ENCODE peak calls at places on chromosomes 7 and 10, in ten cellular contexts. D, L, O, K, R, X, G, I, U and T are unnamed samples.

GRCh38 chr7:150685219-150686029 is at the start of gene GIMAP2:
- DNase-seq in D (no peak), X (no peak), R (peak), K (peak), L (no peak), G (peak), O (no peak), U (no peak), I (peak), T (no peak)

GRCh38 chr10:72297281-72297967 is 23.7 kb downstream of the DDIT4 start:
- DNase-seq in I (peak), G (peak), K (peak), D (peak), L (no peak), X (peak), R (peak), O (peak), U (no peak), T (no peak)

GRCh38 chr10:125407000-125407502 is 246.7 kb upstream of the CTBP2 start:
- DNase-seq in U (no peak), R (no peak), L (no peak), K (no peak), D (no peak), I (peak), G (no peak), X (peak), O (no peak), T (no peak)

GRCh38 chr10:14952851-14953451 is 945 bp downstream of the DCLRE1C start:
- DNase-seq in R (no peak), O (no peak), U (no peak), D (no peak), L (no peak), K (peak), X (peak), I (no peak), G (no peak), T (no peak)

GRCh38 chr7:27137603-27138410 is 5.7 kb downstream of the HOXA5 start:
- DNase-seq in L (no peak), I (peak), G (no peak), K (no peak), O (no peak), R (peak), D (no peak), X (peak), U (no peak), T (no peak)

GRCh38 chr10:77230194-77230593 is 407.4 kb downstream of the KCNMA1 start:
- DNase-seq in K (no peak), D (no peak), I (peak), O (no peak), L (no peak), U (no peak), X (peak), R (no peak), G (no peak), T (no peak)

GRCh38 chr7:105399043-105399725 is 10.5 kb upstream of the SRPK2 start:
- DNase-seq in O (no peak), G (no peak), X (peak), U (no peak), L (no peak), D (no peak), R (no peak), I (no peak), K (peak), T (no peak)

GRCh38 chr7:146375155-146375554 is 258.6 kb downstream of the CNTNAP2 start:
- DNase-seq in D (no peak), O (no peak), R (no peak), U (no peak), X (no peak), G (no peak), L (no peak), K (no peak), I (no peak), T (no peak)

GRCh38 chr10:97292862-97293198 is 393 bp upstream of the ARHGAP19 start:
- DNase-seq in L (no peak), U (no peak), R (no peak), I (no peak), K (no peak), D (no peak), X (no peak), G (no peak), O (no peak), T (no peak)

GRCh38 chr7:74269757-74270277 is 15.6 kb upstream of the RFC2 start:
- DNase-seq in U (peak), L (peak), G (peak), O (peak), I (peak), R (peak), X (peak), D (peak), K (peak), T (peak)

GRCh38 chr10:43187213-43187612 is 49.0 kb downstream of the CSGALNACT2 start:
- DNase-seq in L (no peak), R (no peak), D (no peak), O (no peak), G (no peak), U (no peak), X (no peak), K (no peak), I (no peak), T (no peak)

GRCh38 chr10:99536400-99537254 is 3.9 kb downstream of the NKX2-3 start:
- DNase-seq in G (no peak), O (no peak), K (no peak), I (no peak), X (no peak), U (no peak), D (no peak), R (no peak), L (no peak), T (no peak)

GRCh38 chr7:134996097-134996550 is 9.8 kb downstream of the AGBL3 start:
- DNase-seq in U (no peak), R (no peak), O (no peak), D (no peak), I (no peak), L (no peak), G (peak), K (no peak), X (peak), T (no peak)

GRCh38 chr10:35097510-35097909 is 7.4 kb upstream of the CUL2 start:
- DNase-seq in I (no peak), U (no peak), X (no peak), K (no peak), R (no peak), O (no peak), D (no peak), L (no peak), G (no peak), T (no peak)

GRCh38 chr10:51092402-51092801 is 18.1 kb downstream of the PRKG1 start:
- DNase-seq in K (no peak), I (no peak), R (peak), D (no peak), O (no peak), U (no peak), X (peak), L (no peak), G (no peak), T (no peak)

GRCh38 chr10:78178940-78179339 is 145.3 kb downstream of the RPS24 start:
- DNase-seq in I (peak), D (no peak), K (no peak), G (no peak), L (no peak), X (peak), O (no peak), U (no peak), R (no peak), T (no peak)

GRCh38 chr10:79202188-79203013 is 133.6 kb downstream of the ZMIZ1 start:
- DNase-seq in U (no peak), X (peak), K (peak), O (no peak), G (peak), D (peak), I (no peak), L (no peak), R (no peak), T (no peak)

GRCh38 chr10:6202684-6203330 is at the start of gene PFKFB3:
- DNase-seq in K (peak), X (peak), G (peak), L (peak), D (peak), O (peak), U (peak), R (peak), I (peak), T (peak)

GRCh38 chr7:152014722-152015121 is 10.8 kb upstream of the GALNT11 start:
- DNase-seq in X (no peak), G (no peak), D (no peak), U (no peak), O (no peak), I (no peak), K (no peak), R (no peak), L (no peak), T (no peak)

GRCh38 chr10:5648494-5649457 is 17.6 kb downstream of the ASB13 start:
- DNase-seq in K (no peak), R (no peak), X (no peak), O (peak), G (no peak), D (no peak), L (no peak), I (no peak), U (no peak), T (no peak)

GRCh38 chr10:123583639-123584418 is 82.3 kb upstream of the GPR26 start:
- DNase-seq in I (peak), U (peak), L (no peak), O (peak), D (no peak), G (peak), X (peak), R (peak), K (no peak), T (peak)

GRCh38 chr10:110791541-110792073 is 80.1 kb upstream of the PDCD4 start:
- DNase-seq in D (no peak), L (no peak), X (no peak), G (no peak), I (no peak), U (no peak), R (no peak), K (no peak), O (no peak), T (no peak)

GRCh38 chr7:67913604-67914003 is 917.0 kb downstream of the TYW1 start:
- DNase-seq in X (no peak), K (no peak), L (no peak), D (no peak), U (no peak), I (no peak), O (no peak), G (no peak), R (no peak), T (no peak)

GRCh38 chr7:130162196-130162595 is 43.0 kb downstream of the TMEM209 start:
- DNase-seq in K (no peak), U (no peak), O (no peak), G (no peak), R (no peak), I (no peak), X (no peak), D (no peak), L (no peak), T (no peak)

GRCh38 chr10:124688889-124689670 is 55.1 kb downstream of the FAM53B start:
- DNase-seq in X (no peak), R (no peak), K (no peak), O (no peak), D (no peak), L (no peak), U (no peak), I (peak), G (peak), T (no peak)

GRCh38 chr10:16049050-16049449 is 188.7 kb upstream of the MINDY3 start:
- DNase-seq in D (no peak), G (no peak), L (no peak), K (no peak), R (no peak), X (no peak), I (no peak), O (no peak), U (no peak), T (no peak)
- TF ChIP-seq CTCF in D (no peak), G (no peak), L (no peak), K (peak), R (no peak), X (no peak), I (no peak), O (no peak), U (peak), T (no peak)

GRCh38 chr10:61664985-61665384 is 2.3 kb downstream of the CABCOCO1 start:
- DNase-seq in U (no peak), G (no peak), X (no peak), L (no peak), O (no peak), D (no peak), R (no peak), K (no peak), I (no peak), T (no peak)

GRCh38 chr10:61669849-61670248 is 7.1 kb downstream of the CABCOCO1 start:
- DNase-seq in U (no peak), I (no peak), K (no peak), X (no peak), R (no peak), L (no peak), O (no peak), G (no peak), D (no peak), T (no peak)

GRCh38 chr10:61673360-61673759 is 10.6 kb downstream of the CABCOCO1 start:
- DNase-seq in U (no peak), D (no peak), L (no peak), I (no peak), R (no peak), X (no peak), K (no peak), G (no peak), O (no peak), T (no peak)

GRCh38 chr10:61663466-61663865 is 737 bp downstream of the CABCOCO1 start:
- DNase-seq in L (no peak), R (no peak), U (no peak), K (no peak), X (no peak), G (no peak), I (no peak), D (no peak), O (no peak), T (no peak)

DNA sequence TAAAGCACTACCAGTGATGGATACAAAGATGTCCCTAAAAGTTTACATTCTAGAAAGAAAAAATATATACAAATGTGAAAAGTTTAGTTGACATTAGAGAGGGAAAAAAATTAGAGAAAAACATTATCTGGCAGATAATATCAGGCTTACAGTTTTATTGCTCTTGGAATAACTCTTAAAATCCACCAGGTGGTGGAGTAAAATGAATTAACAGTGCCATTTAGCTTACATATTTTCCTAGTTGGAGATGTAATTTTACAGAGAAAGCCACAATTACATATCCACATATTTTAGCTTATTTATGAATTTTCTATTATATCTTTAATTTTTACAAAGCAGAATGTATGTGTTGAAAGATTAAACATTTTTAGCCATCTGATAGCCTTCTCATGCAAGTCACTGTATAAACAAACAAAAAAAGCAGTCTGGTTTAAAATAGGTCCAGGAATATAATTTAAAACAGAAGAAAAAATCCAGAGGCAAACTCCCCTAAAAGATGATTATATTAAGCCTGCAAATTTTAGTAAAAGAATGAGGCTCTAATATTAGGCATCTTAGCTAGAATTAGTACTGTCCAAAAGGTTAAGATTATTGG is 6.5 kb downstream of the CABCOCO1 start:
- DNase-seq in D (no peak), L (no peak), K (no peak), G (no peak), X (peak), R (no peak), U (no peak), I (no peak), O (no peak), T (no peak)
- TF ChIP-seq CTCF in D (no peak), L (peak), K (peak), G (no peak), X (no peak), R (no peak), U (no peak), I (no peak), O (no peak), T (no peak)

GRCh38 chr7:3300651-3301471 is at the start of gene SDK1:
- DNase-seq in I (peak), U (peak), G (peak), D (peak), R (peak), K (peak), L (peak), X (peak), O (peak), T (peak)
- TF ChIP-seq CTCF in I (peak), U (peak), G (peak), D (no peak), R (peak), K (peak), L (peak), X (peak), O (peak), T (peak)

GRCh38 chr7:54664235-54665228 is 94.5 kb downstream of the SEC61G start:
- DNase-seq in R (peak), G (peak), I (peak), O (peak), U (peak), K (peak), L (peak), X (peak), D (no peak), T (peak)
- TF ChIP-seq CTCF in R (peak), G (peak), I (peak), O (no peak), U (peak), K (peak), L (peak), X (peak), D (no peak), T (peak)

DNA sequence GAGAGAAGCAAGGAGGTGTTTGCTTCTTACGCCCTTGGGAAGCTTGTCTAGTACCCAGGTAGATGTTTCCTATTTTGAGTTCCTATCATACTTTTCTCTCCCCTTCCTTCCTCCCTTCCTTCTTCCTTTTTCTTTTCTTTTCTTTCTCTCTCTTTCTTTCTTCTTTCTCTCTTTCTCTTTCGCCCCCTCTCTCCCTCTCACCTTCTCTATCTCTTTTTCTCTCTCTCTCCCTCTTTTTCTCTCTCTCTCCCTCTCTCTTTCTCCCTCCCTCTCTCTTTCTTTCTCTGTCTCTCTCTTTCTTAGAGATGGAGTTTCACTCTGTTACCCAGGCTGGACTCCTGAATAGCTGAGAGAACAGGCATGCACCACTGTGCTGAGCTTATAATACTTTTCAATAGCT is 322.2 kb downstream of the TNS3 start:
- DNase-seq in G (no peak), L (no peak), O (no peak), U (no peak), I (no peak), X (no peak), K (no peak), R (no peak), D (no peak), T (no peak)
- TF ChIP-seq CTCF in G (no peak), L (no peak), O (no peak), U (no peak), I (no peak), X (no peak), K (no peak), R (no peak), D (no peak), T (no peak)

DNA sequence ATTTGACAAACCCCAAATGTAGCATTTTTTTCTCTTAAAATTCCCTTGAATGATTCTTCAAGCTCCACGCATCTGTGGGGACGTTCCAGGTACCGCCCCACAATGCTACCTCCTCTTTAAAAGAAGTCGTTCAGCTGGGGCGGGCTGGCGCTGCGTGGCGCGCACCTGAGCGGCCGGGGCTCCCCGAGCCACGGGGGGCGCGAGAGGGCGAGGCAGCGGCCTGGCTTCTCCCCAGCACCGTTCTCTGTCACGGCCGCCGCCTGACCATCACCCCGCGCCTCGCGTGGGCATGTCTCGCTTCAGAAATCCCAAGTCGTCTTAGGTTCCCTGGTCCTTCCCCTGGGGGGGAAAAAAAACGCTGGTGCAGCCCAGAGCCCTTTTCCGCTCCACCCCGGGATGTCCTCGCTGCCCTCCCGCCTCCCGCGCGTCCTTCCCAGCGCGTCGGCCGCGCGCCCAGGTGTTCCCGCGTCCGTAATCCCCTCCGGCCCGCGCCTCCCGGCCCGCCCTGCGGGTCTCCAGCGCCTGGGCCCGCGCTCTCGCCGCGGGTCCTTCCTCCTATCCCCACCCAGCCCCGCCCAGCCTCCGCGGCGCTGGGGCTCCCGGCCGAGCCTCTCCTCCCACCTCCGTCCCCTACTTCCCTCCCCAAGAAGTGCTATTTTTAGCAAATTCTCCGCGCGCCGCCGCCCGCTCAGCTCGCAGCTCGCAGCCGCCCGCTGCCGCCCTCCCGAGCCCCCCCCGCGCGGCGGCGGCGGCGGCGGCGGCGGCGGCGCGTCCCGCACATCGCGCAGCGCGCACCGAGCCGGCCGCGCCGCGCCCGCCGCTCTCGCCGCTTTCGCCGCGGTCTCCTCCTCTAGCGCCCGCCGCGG is 58.8 kb upstream of the PRPS1L1 start:
- DNase-seq in X (no peak), I (peak), D (peak), K (no peak), O (no peak), U (no peak), R (no peak), L (no peak), G (peak), T (peak)
- TF ChIP-seq CTCF in X (no peak), I (no peak), D (no peak), K (no peak), O (no peak), U (no peak), R (no peak), L (peak), G (no peak), T (no peak)

GRCh38 chr7:18890885-18891621 is 226.4 kb downstream of the TWIST1 start:
- DNase-seq in K (no peak), U (no peak), R (no peak), X (peak), G (no peak), D (no peak), L (no peak), O (no peak), I (no peak), T (no peak)

GRCh38 chr7:18896343-18896975 is 221.0 kb downstream of the TWIST1 start:
- DNase-seq in D (no peak), G (no peak), O (no peak), L (no peak), X (peak), I (no peak), R (no peak), K (no peak), U (no peak), T (no peak)

GRCh38 chr7:18895456-18895855 is 222.0 kb downstream of the TWIST1 start:
- DNase-seq in R (no peak), I (peak), D (no peak), G (no peak), L (no peak), U (no peak), K (no peak), O (no peak), X (peak), T (no peak)

GRCh38 chr7:18893156-18893555 is 224.3 kb downstream of the TWIST1 start:
- DNase-seq in K (no peak), D (no peak), G (no peak), U (no peak), O (no peak), R (no peak), I (no peak), L (no peak), X (no peak), T (no peak)

DNA sequence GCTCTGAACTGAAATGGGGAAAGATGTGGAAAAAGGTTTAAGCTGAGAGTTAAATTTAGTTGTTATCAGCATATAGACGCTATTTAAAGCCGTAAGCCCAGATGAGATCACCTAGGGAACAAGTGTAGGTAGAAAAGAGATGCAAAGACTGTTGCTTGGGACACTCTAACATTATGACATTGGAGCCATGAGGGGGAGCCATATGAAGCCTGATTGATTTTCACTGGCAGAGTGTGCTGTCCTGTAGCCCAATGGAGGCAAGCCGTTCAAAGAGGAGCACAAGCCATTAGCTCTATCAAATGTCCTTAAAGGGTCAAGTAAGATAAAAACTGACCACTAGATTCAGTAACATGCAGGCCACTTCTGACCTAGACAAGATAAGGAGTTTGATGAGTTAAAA is 223.3 kb downstream of the TWIST1 start:
- DNase-seq in O (no peak), G (no peak), L (no peak), K (no peak), X (no peak), R (no peak), D (no peak), I (no peak), U (no peak), T (no peak)
- TF ChIP-seq CTCF in O (no peak), G (no peak), L (no peak), K (no peak), X (no peak), R (no peak), D (no peak), I (no peak), U (no peak), T (no peak)